ENCODE peak calls at places on chromosomes 6 and 20, in ten cellular contexts. O is neural crest cell; J is central memory CD4-positive, alpha-beta T cell; A is substantia nigra; Q is NCI-H1092 treated with DMSO at 0.1 percent for 48 hours; V is LoVo; W is progenitor cell of endocrine pancreas; I is activated B cell treated with CpG ODN at 0.5 μM for 24 hours; C is posterior vena cava; H is stimulated activated naive CD8-positive, alpha-beta T cell treated with anti-CD3 and anti-CD28 coated beads, Interleukin-15, Interleukin-2, amounts not matched to agents 100 U/mL and 50 U/mL, for 24 hours. U is an unnamed sample.

GRCh38 chr6:159023893-159024292 is 20.9 kb downstream of the TAGAP start:
- DNase-seq in W (no peak), J (no peak), A (no peak), O (no peak), V (no peak), Q (no peak), I (no peak), C (no peak), H (peak; percentile 42), U (no peak)

GRCh38 chr6:112357801-112358200 is 10.7 kb downstream of the RFPL4B start:
- DNase-seq in I (no peak), J (no peak), C (no peak), V (no peak), W (no peak), Q (no peak), O (no peak), H (no peak), A (no peak), U (no peak)

GRCh38 chr20:7180261-7181045 is 413.0 kb downstream of the BMP2 start:
- DNase-seq in Q (no peak), C (no peak), A (no peak), I (no peak), W (no peak), V (no peak), J (no peak), H (no peak), O (no peak), U (no peak)

GRCh38 chr20:6767536-6768227 is at the start of gene BMP2:
- DNase-seq in I (no peak), J (no peak), Q (peak; percentile 64), W (peak; percentile 47), O (peak; percentile 38), H (peak; percentile 18), C (peak; percentile 83), V (peak; percentile 70), A (peak; percentile 46), U (no peak)

GRCh38 chr20:3679749-3680700 is 1.8 kb downstream of the ADAM33 start:
- DNase-seq in V (no peak), O (no peak), C (no peak), A (no peak), I (no peak), Q (no peak), H (no peak), J (no peak), W (no peak), U (no peak)

GRCh38 chr20:32160341-32160740 is 47.2 kb downstream of the PLAGL2 start:
- DNase-seq in H (no peak), O (no peak), I (no peak), C (no peak), Q (no peak), A (no peak), J (no peak), V (no peak), W (no peak), U (no peak)

GRCh38 chr20:23445596-23446217 is 6.2 kb downstream of the CSTL1 start:
- DNase-seq in J (no peak), Q (no peak), V (no peak), W (no peak), H (no peak), C (no peak), I (no peak), A (no peak), O (no peak), U (no peak)

GRCh38 chr6:167910652-167911051 is 83.9 kb downstream of the AFDN start:
- DNase-seq in J (no peak), Q (no peak), O (no peak), W (no peak), C (no peak), V (no peak), A (no peak), I (no peak), H (no peak), U (no peak)

GRCh38 chr6:7671076-7671475 is 54.8 kb upstream of the BMP6 start:
- DNase-seq in O (no peak), W (no peak), C (no peak), H (no peak), J (no peak), A (no peak), V (peak; percentile 45), I (no peak), Q (no peak), U (no peak)

GRCh38 chr6:28776269-28777146 is 147.3 kb downstream of the TRIM27 start:
- DNase-seq in O (no peak), H (no peak), Q (no peak), V (no peak), I (no peak), J (no peak), A (no peak), W (no peak), C (no peak), U (peak; percentile 96)

GRCh38 chr6:154805288-154805911 is 72.2 kb downstream of the SCAF8 start:
- DNase-seq in W (no peak), H (no peak), I (no peak), J (peak; percentile 39), A (no peak), C (no peak), Q (peak; percentile 31), V (no peak), O (no peak), U (no peak)

GRCh38 chr6:29723666-29724588 is 693 bp downstream of the HLA-F start:
- DNase-seq in V (no peak), C (no peak), J (peak; percentile 61), H (peak; percentile 84), Q (no peak), O (no peak), W (no peak), I (peak; percentile 65), A (no peak), U (no peak)

GRCh38 chr6:27688014-27688586 is 215.2 kb upstream of the ZNF184 start:
- DNase-seq in Q (peak; percentile 83), O (peak; percentile 74), J (peak; percentile 88), W (peak; percentile 64), A (peak; percentile 58), I (peak; percentile 72), C (peak; percentile 87), V (peak; percentile 90), H (peak; percentile 83), U (peak; percentile 96)

U was measured in iPS DF 19.7.